ENCODE peak calls at places on chromosome 4, in seven cellular contexts. One of them, this sample, is unnamed.

GRCh38 chr4:176400816-176401461 is 81.2 kb downstream of the SPCS3 start:
- DNase-seq in left lung: no peak
- DNase-seq in ovary: no peak
- DNase-seq in heart left ventricle: no peak
- DNase-seq in lower lobe of right lung: no peak
- DNase-seq in psoas muscle: no peak
- DNase-seq in colonic mucosa: no peak
- DNase-seq in this sample: no peak

GRCh38 chr4:144176476-144176875 is 36.0 kb upstream of the GYPA start:
- DNase-seq in lower lobe of right lung: no peak
- DNase-seq in left lung: no peak
- DNase-seq in heart left ventricle: no peak
- DNase-seq in colonic mucosa: no peak
- DNase-seq in ovary: no peak
- DNase-seq in psoas muscle: no peak
- DNase-seq in this sample: no peak

GRCh38 chr4:152138451-152138850 is 377.6 kb upstream of the GATB start:
- DNase-seq in psoas muscle: no peak
- DNase-seq in heart left ventricle: no peak
- DNase-seq in left lung: no peak
- DNase-seq in lower lobe of right lung: no peak
- DNase-seq in ovary: no peak
- DNase-seq in colonic mucosa: no peak
- DNase-seq in this sample: no peak

GRCh38 chr4:84719115-84719514 is 136.2 kb downstream of the CDS1 start:
- DNase-seq in ovary: no peak
- DNase-seq in psoas muscle: no peak
- DNase-seq in left lung: no peak
- DNase-seq in lower lobe of right lung: no peak
- DNase-seq in heart left ventricle: no peak
- DNase-seq in colonic mucosa: no peak
- DNase-seq in this sample: no peak

GRCh38 chr4:40448875-40449274 is 113.7 kb downstream of the CHRNA9 start:
- DNase-seq in psoas muscle: no peak
- DNase-seq in heart left ventricle: no peak
- DNase-seq in colonic mucosa: peak
- DNase-seq in ovary: no peak
- DNase-seq in left lung: peak
- DNase-seq in lower lobe of right lung: no peak
- DNase-seq in this sample: no peak

GRCh38 chr4:186500721-186501304 is 54.6 kb downstream of the MTNR1A start:
- DNase-seq in heart left ventricle: no peak
- DNase-seq in psoas muscle: no peak
- DNase-seq in colonic mucosa: peak
- DNase-seq in left lung: no peak
- DNase-seq in lower lobe of right lung: no peak
- DNase-seq in ovary: no peak
- DNase-seq in this sample: no peak

GRCh38 chr4:120870279-120870673 is 52.2 kb downstream of the PRDM5 start:
- DNase-seq in psoas muscle: no peak
- DNase-seq in ovary: no peak
- DNase-seq in left lung: no peak
- DNase-seq in lower lobe of right lung: no peak
- DNase-seq in colonic mucosa: peak
- DNase-seq in heart left ventricle: no peak
- DNase-seq in this sample: no peak

GRCh38 chr4:88202443-88202842 is 44.0 kb upstream of the ABCG2 start:
- DNase-seq in psoas muscle: no peak
- DNase-seq in heart left ventricle: no peak
- DNase-seq in ovary: no peak
- DNase-seq in colonic mucosa: no peak
- DNase-seq in lower lobe of right lung: no peak
- DNase-seq in left lung: no peak
- DNase-seq in this sample: no peak

GRCh38 chr4:145231906-145232700 is 51.7 kb upstream of the OTUD4 start:
- DNase-seq in psoas muscle: no peak
- DNase-seq in colonic mucosa: no peak
- DNase-seq in heart left ventricle: no peak
- DNase-seq in ovary: no peak
- DNase-seq in left lung: no peak
- DNase-seq in lower lobe of right lung: no peak
- DNase-seq in this sample: no peak

GRCh38 chr4:140595065-140595464 is 26.3 kb upstream of the UCP1 start:
- DNase-seq in heart left ventricle: no peak
- DNase-seq in left lung: no peak
- DNase-seq in ovary: no peak
- DNase-seq in lower lobe of right lung: no peak
- DNase-seq in psoas muscle: no peak
- DNase-seq in colonic mucosa: peak
- DNase-seq in this sample: no peak

GRCh38 chr4:2258091-2259035 is 3.5 kb downstream of the MXD4 start:
- DNase-seq in lower lobe of right lung: peak
- DNase-seq in left lung: peak
- DNase-seq in psoas muscle: peak
- DNase-seq in heart left ventricle: peak
- DNase-seq in colonic mucosa: peak
- DNase-seq in ovary: peak
- DNase-seq in this sample: no peak

GRCh38 chr4:13940921-13941320 is 313.4 kb upstream of the BOD1L1 start:
- DNase-seq in heart left ventricle: no peak
- DNase-seq in psoas muscle: no peak
- DNase-seq in left lung: no peak
- DNase-seq in colonic mucosa: no peak
- DNase-seq in lower lobe of right lung: no peak
- DNase-seq in ovary: no peak
- DNase-seq in this sample: no peak

GRCh38 chr4:122005064-122005755 is 53.4 kb upstream of the TRPC3 start:
- DNase-seq in ovary: no peak
- DNase-seq in heart left ventricle: peak
- DNase-seq in psoas muscle: no peak
- DNase-seq in lower lobe of right lung: no peak
- DNase-seq in left lung: no peak
- DNase-seq in colonic mucosa: no peak
- DNase-seq in this sample: no peak

GRCh38 chr4:169342906-169343560 is 72.3 kb upstream of the SH3RF1 start:
- DNase-seq in heart left ventricle: no peak
- DNase-seq in psoas muscle: no peak
- DNase-seq in colonic mucosa: no peak
- DNase-seq in lower lobe of right lung: no peak
- DNase-seq in left lung: no peak
- DNase-seq in ovary: no peak
- DNase-seq in this sample: no peak

GRCh38 chr4:107034982-107035710 is 967 bp downstream of the DKK2 start:
- DNase-seq in ovary: no peak
- DNase-seq in left lung: no peak
- DNase-seq in psoas muscle: peak
- DNase-seq in lower lobe of right lung: peak
- DNase-seq in colonic mucosa: no peak
- DNase-seq in heart left ventricle: no peak
- DNase-seq in this sample: peak

GRCh38 chr4:112664611-112665010 is 27.7 kb downstream of the LARP7 start:
- DNase-seq in colonic mucosa: no peak
- DNase-seq in lower lobe of right lung: no peak
- DNase-seq in heart left ventricle: no peak
- DNase-seq in psoas muscle: no peak
- DNase-seq in ovary: no peak
- DNase-seq in left lung: no peak
- DNase-seq in this sample: no peak

GRCh38 chr4:124711469-124712416 is 789 bp downstream of the ANKRD50 start:
- DNase-seq in lower lobe of right lung: peak
- DNase-seq in psoas muscle: no peak
- DNase-seq in ovary: no peak
- DNase-seq in colonic mucosa: peak
- DNase-seq in left lung: peak
- DNase-seq in heart left ventricle: peak
- DNase-seq in this sample: no peak

GRCh38 chr4:153616005-153616555 is 68.0 kb upstream of the TLR2 start:
- DNase-seq in ovary: no peak
- DNase-seq in lower lobe of right lung: no peak
- DNase-seq in psoas muscle: no peak
- DNase-seq in left lung: no peak
- DNase-seq in colonic mucosa: no peak
- DNase-seq in heart left ventricle: no peak
- DNase-seq in this sample: no peak

GRCh38 chr4:40576651-40577480 is 52.8 kb downstream of the RBM47 start:
- DNase-seq in ovary: peak
- DNase-seq in left lung: peak
- DNase-seq in heart left ventricle: peak
- DNase-seq in colonic mucosa: peak
- DNase-seq in lower lobe of right lung: peak
- DNase-seq in psoas muscle: peak
- DNase-seq in this sample: peak

GRCh38 chr4:40194602-40195161 is 2.1 kb upstream of the RHOH start:
- DNase-seq in heart left ventricle: no peak
- DNase-seq in psoas muscle: no peak
- DNase-seq in ovary: no peak
- DNase-seq in left lung: no peak
- DNase-seq in colonic mucosa: no peak
- DNase-seq in lower lobe of right lung: no peak
- DNase-seq in this sample: no peak

GRCh38 chr4:117664706-117665444 is 369.4 kb upstream of the NDST3 start:
- DNase-seq in colonic mucosa: no peak
- DNase-seq in psoas muscle: no peak
- DNase-seq in lower lobe of right lung: no peak
- DNase-seq in left lung: no peak
- DNase-seq in heart left ventricle: no peak
- DNase-seq in ovary: no peak
- DNase-seq in this sample: no peak

GRCh38 chr4:98566491-98567008 is 91.9 kb downstream of the TSPAN5 start:
- DNase-seq in lower lobe of right lung: no peak
- DNase-seq in left lung: no peak
- DNase-seq in psoas muscle: no peak
- DNase-seq in heart left ventricle: no peak
- DNase-seq in colonic mucosa: no peak
- DNase-seq in ovary: peak
- DNase-seq in this sample: no peak

GRCh38 chr4:137531951-137532868 is at the start of gene PCDH18:
- DNase-seq in heart left ventricle: peak
- DNase-seq in lower lobe of right lung: peak
- DNase-seq in colonic mucosa: peak
- DNase-seq in psoas muscle: peak
- DNase-seq in left lung: peak
- DNase-seq in ovary: peak
- DNase-seq in this sample: peak

GRCh38 chr4:71553605-71554004 is 214.8 kb downstream of the SLC4A4 start:
- DNase-seq in left lung: no peak
- DNase-seq in lower lobe of right lung: no peak
- DNase-seq in psoas muscle: no peak
- DNase-seq in heart left ventricle: no peak
- DNase-seq in ovary: no peak
- DNase-seq in colonic mucosa: no peak
- DNase-seq in this sample: no peak

GRCh38 chr4:153594208-153594607 is 89.9 kb upstream of the TLR2 start:
- DNase-seq in psoas muscle: no peak
- DNase-seq in left lung: no peak
- DNase-seq in lower lobe of right lung: no peak
- DNase-seq in heart left ventricle: no peak
- DNase-seq in colonic mucosa: no peak
- DNase-seq in ovary: no peak
- DNase-seq in this sample: no peak

GRCh38 chr4:8155660-8156421 is 2.8 kb downstream of the ABLIM2 start:
- DNase-seq in heart left ventricle: no peak
- DNase-seq in colonic mucosa: no peak
- DNase-seq in ovary: no peak
- DNase-seq in lower lobe of right lung: no peak
- DNase-seq in left lung: no peak
- DNase-seq in psoas muscle: no peak
- DNase-seq in this sample: no peak
- H3K27ac ChIP-seq in heart left ventricle: no peak
- H3K27ac ChIP-seq in colonic mucosa: no peak
- H3K27ac ChIP-seq in ovary: no peak
- H3K27ac ChIP-seq in lower lobe of right lung: no peak
- H3K27ac ChIP-seq in left lung: no peak
- H3K27ac ChIP-seq in psoas muscle: peak
- H3K27ac ChIP-seq in this sample: no peak

DNA sequence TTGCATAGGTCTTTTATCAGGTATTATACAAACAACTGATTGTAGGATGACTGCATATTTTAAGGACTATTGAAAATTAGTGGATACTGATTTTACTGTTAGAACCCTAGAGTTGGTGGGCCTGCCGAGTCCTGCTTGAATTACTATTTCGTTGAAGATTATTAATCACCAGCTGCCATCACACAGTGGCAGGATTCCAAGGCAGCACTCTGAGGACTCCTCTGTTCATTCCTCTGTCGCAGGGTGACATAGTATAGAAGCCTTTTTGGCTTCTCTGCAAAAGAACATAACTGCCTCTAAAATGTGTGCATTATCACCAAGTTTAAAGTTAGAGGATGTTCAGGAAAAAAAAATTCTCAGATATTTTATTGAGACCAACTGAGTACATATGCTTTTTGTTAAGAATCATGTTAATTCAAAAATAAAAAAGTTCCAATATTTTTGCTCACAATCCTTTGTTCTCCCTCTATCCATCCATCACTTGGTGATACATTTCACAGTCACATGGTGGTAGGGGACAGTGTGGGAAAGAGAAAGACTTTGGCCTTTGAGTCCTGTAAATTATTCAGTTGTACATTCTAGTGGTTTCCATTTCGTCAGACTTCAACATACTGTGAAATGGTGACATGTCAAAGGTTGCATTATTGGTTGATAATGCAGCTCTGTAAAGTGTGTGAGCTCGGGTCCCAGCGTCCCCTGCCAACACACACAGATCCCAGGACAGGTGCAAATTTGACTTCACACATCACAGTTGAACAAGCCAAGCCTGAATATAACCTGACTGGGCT is 332.5 kb downstream of the GRID2 start:
- DNase-seq in psoas muscle: no peak
- DNase-seq in left lung: no peak
- DNase-seq in colonic mucosa: no peak
- DNase-seq in lower lobe of right lung: no peak
- DNase-seq in ovary: no peak
- DNase-seq in heart left ventricle: no peak
- DNase-seq in this sample: no peak
- H3K27ac ChIP-seq in psoas muscle: no peak
- H3K27ac ChIP-seq in left lung: no peak
- H3K27ac ChIP-seq in colonic mucosa: no peak
- H3K27ac ChIP-seq in lower lobe of right lung: no peak
- H3K27ac ChIP-seq in ovary: no peak
- H3K27ac ChIP-seq in heart left ventricle: no peak
- H3K27ac ChIP-seq in this sample: no peak

DNA sequence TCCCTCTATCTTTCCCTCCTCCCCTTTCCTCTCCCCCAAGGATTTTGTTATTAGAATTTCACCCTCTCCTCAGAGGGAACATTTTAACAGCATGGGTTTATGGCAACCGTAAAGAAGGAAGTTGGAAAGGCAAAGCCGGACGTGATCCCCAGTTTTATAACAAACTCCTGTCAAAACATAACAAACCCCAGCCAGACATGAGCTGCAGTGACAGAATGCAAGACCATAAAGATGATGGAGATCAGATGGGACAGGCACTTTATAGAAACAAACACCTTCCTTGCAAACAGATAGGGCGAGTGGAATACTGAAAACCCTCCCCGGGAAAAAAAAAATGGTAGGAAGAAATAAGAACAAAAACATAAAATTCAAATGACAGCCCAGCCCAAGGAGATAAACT is 281.5 kb downstream of the LDB2 start:
- DNase-seq in ovary: no peak
- DNase-seq in psoas muscle: no peak
- DNase-seq in lower lobe of right lung: no peak
- DNase-seq in heart left ventricle: no peak
- DNase-seq in colonic mucosa: no peak
- DNase-seq in left lung: no peak
- DNase-seq in this sample: peak
- H3K27ac ChIP-seq in ovary: no peak
- H3K27ac ChIP-seq in psoas muscle: no peak
- H3K27ac ChIP-seq in lower lobe of right lung: no peak
- H3K27ac ChIP-seq in heart left ventricle: no peak
- H3K27ac ChIP-seq in colonic mucosa: no peak
- H3K27ac ChIP-seq in left lung: no peak
- H3K27ac ChIP-seq in this sample: peak

GRCh38 chr4:629636-629915 is 4.2 kb downstream of the PDE6B start:
- DNase-seq in psoas muscle: no peak
- DNase-seq in colonic mucosa: no peak
- DNase-seq in lower lobe of right lung: no peak
- DNase-seq in left lung: peak
- DNase-seq in heart left ventricle: no peak
- DNase-seq in ovary: no peak
- DNase-seq in this sample: no peak
- H3K27ac ChIP-seq in psoas muscle: no peak
- H3K27ac ChIP-seq in colonic mucosa: no peak
- H3K27ac ChIP-seq in lower lobe of right lung: no peak
- H3K27ac ChIP-seq in left lung: no peak
- H3K27ac ChIP-seq in heart left ventricle: no peak
- H3K27ac ChIP-seq in ovary: no peak
- H3K27ac ChIP-seq in this sample: no peak

This sample was measured in uterus.